ENCODE peak calls at places on chromosomes 4 and X, in seven cellular contexts. One of them, this sample, is unnamed. For H3K9me3, the result is how much of the 10 kb centered on the place peaks cover.

GRCh38 chrX:72127332-72127731 is 4.4 kb downstream of the RTL5 start:
- DNase-seq in HCT116: no peak
- DNase-seq in fibroblast of lung: no peak
- DNase-seq in H9: no peak
- DNase-seq in A549: no peak
- DNase-seq in HepG2: no peak
- DNase-seq in neuronal stem cell: no peak
- DNase-seq in this sample: no peak

GRCh38 chrX:99172958-99173357 is 1237.1 kb downstream of the PCDH19 start:
- DNase-seq in HCT116: no peak
- DNase-seq in fibroblast of lung: no peak
- DNase-seq in H9: peak
- DNase-seq in A549: no peak
- DNase-seq in HepG2: no peak
- DNase-seq in neuronal stem cell: no peak
- DNase-seq in this sample: peak

GRCh38 chrX:20515841-20516461 is 249.2 kb upstream of the RPS6KA3 start:
- DNase-seq in HCT116: peak
- DNase-seq in fibroblast of lung: peak
- DNase-seq in H9: no peak
- DNase-seq in A549: peak
- DNase-seq in HepG2: peak
- DNase-seq in neuronal stem cell: no peak
- DNase-seq in this sample: no peak

GRCh38 chr4:59553739-59554126 is 1646.4 kb upstream of the ADGRL3 start:
- DNase-seq in HCT116: no peak
- DNase-seq in fibroblast of lung: peak
- DNase-seq in H9: no peak
- DNase-seq in A549: peak
- DNase-seq in HepG2: no peak
- DNase-seq in neuronal stem cell: no peak
- DNase-seq in this sample: no peak

GRCh38 chr4:26208237-26208985 is 112.4 kb upstream of the RBPJ start:
- DNase-seq in HCT116: no peak
- DNase-seq in fibroblast of lung: no peak
- DNase-seq in H9: no peak
- DNase-seq in A549: no peak
- DNase-seq in HepG2: no peak
- DNase-seq in neuronal stem cell: no peak
- DNase-seq in this sample: no peak

GRCh38 chrX:103792916-103793540 is 16.4 kb downstream of the PLP1 start:
- DNase-seq in HCT116: no peak
- DNase-seq in fibroblast of lung: peak
- DNase-seq in H9: no peak
- DNase-seq in A549: no peak
- DNase-seq in HepG2: no peak
- DNase-seq in neuronal stem cell: no peak
- DNase-seq in this sample: no peak

GRCh38 chrX:134544614-134545255 is 84.8 kb downstream of the HPRT1 start:
- DNase-seq in HCT116: no peak
- DNase-seq in fibroblast of lung: no peak
- DNase-seq in H9: peak
- DNase-seq in A549: no peak
- DNase-seq in HepG2: no peak
- DNase-seq in neuronal stem cell: no peak
- DNase-seq in this sample: peak

GRCh38 chrX:38220024-38220935 is at the start of gene SRPX:
- DNase-seq in HCT116: peak
- DNase-seq in fibroblast of lung: peak
- DNase-seq in H9: peak
- DNase-seq in A549: peak
- DNase-seq in HepG2: no peak
- DNase-seq in neuronal stem cell: peak
- DNase-seq in this sample: peak

GRCh38 chr4:155593793-155594192 is 72.9 kb upstream of the GUCY1A1 start:
- DNase-seq in HCT116: no peak
- DNase-seq in fibroblast of lung: no peak
- DNase-seq in H9: no peak
- DNase-seq in A549: no peak
- DNase-seq in HepG2: no peak
- DNase-seq in neuronal stem cell: no peak
- DNase-seq in this sample: peak

GRCh38 chrX:79182616-79183015 is 38.1 kb downstream of the GPR174 start:
- DNase-seq in HCT116: no peak
- DNase-seq in fibroblast of lung: no peak
- DNase-seq in H9: no peak
- DNase-seq in A549: no peak
- DNase-seq in HepG2: no peak
- DNase-seq in neuronal stem cell: no peak
- DNase-seq in this sample: no peak

GRCh38 chrX:18577400-18577799 is 94.5 kb downstream of the RS1 start:
- DNase-seq in HCT116: no peak
- DNase-seq in fibroblast of lung: no peak
- DNase-seq in H9: no peak
- DNase-seq in A549: no peak
- DNase-seq in HepG2: no peak
- DNase-seq in neuronal stem cell: no peak
- DNase-seq in this sample: no peak

GRCh38 chr4:686371-687040 is 2.4 kb downstream of the SLC49A3 start:
- DNase-seq in HCT116: no peak
- DNase-seq in fibroblast of lung: no peak
- DNase-seq in H9: peak
- DNase-seq in A549: no peak
- DNase-seq in HepG2: no peak
- DNase-seq in neuronal stem cell: no peak
- DNase-seq in this sample: no peak

GRCh38 chr4:88722276-88722780 is 24.7 kb upstream of the NAP1L5 start:
- DNase-seq in HCT116: no peak
- DNase-seq in fibroblast of lung: no peak
- DNase-seq in H9: no peak
- DNase-seq in A549: no peak
- DNase-seq in HepG2: no peak
- DNase-seq in neuronal stem cell: no peak
- DNase-seq in this sample: no peak

GRCh38 chr4:5139141-5139540 is 87.9 kb downstream of the STK32B start:
- DNase-seq in HCT116: no peak
- DNase-seq in fibroblast of lung: no peak
- DNase-seq in H9: no peak
- DNase-seq in A549: no peak
- DNase-seq in HepG2: no peak
- DNase-seq in neuronal stem cell: no peak
- DNase-seq in this sample: no peak

GRCh38 chr4:8404791-8405515 is 35.6 kb downstream of the ACOX3 start:
- DNase-seq in HCT116: no peak
- DNase-seq in fibroblast of lung: no peak
- DNase-seq in H9: no peak
- DNase-seq in A549: no peak
- DNase-seq in HepG2: no peak
- DNase-seq in neuronal stem cell: no peak
- DNase-seq in this sample: no peak

GRCh38 chr4:154073107-154073817 is 284.4 kb upstream of the SFRP2 start:
- DNase-seq in HCT116: no peak
- DNase-seq in fibroblast of lung: peak
- DNase-seq in H9: no peak
- DNase-seq in A549: no peak
- DNase-seq in HepG2: no peak
- DNase-seq in neuronal stem cell: no peak
- DNase-seq in this sample: no peak

GRCh38 chr4:1359976-1360375 is 13.0 kb downstream of the UVSSA start:
- DNase-seq in HCT116: no peak
- DNase-seq in fibroblast of lung: no peak
- DNase-seq in H9: no peak
- DNase-seq in A549: no peak
- DNase-seq in HepG2: no peak
- DNase-seq in neuronal stem cell: no peak
- DNase-seq in this sample: no peak

GRCh38 chr4:14180983-14181601 is 553.6 kb upstream of the BOD1L1 start:
- DNase-seq in HCT116: no peak
- DNase-seq in fibroblast of lung: peak
- DNase-seq in H9: no peak
- DNase-seq in A549: peak
- DNase-seq in HepG2: no peak
- DNase-seq in neuronal stem cell: no peak
- DNase-seq in this sample: no peak

GRCh38 chrX:118497180-118497814 is 1.7 kb downstream of the DOCK11 start:
- DNase-seq in HCT116: no peak
- DNase-seq in fibroblast of lung: no peak
- DNase-seq in H9: no peak
- DNase-seq in A549: no peak
- DNase-seq in HepG2: peak
- DNase-seq in neuronal stem cell: no peak
- DNase-seq in this sample: no peak

GRCh38 chr4:25767877-25768475 is 94.8 kb downstream of the SEL1L3 start:
- DNase-seq in HCT116: peak
- DNase-seq in fibroblast of lung: peak
- DNase-seq in H9: peak
- DNase-seq in A549: peak
- DNase-seq in HepG2: peak
- DNase-seq in neuronal stem cell: peak
- DNase-seq in this sample: peak

GRCh38 chrX:129360175-129360574 is 163.1 kb downstream of the SMARCA1 start:
- DNase-seq in HCT116: peak
- DNase-seq in fibroblast of lung: peak
- DNase-seq in H9: peak
- DNase-seq in A549: peak
- DNase-seq in HepG2: peak
- DNase-seq in neuronal stem cell: peak
- DNase-seq in this sample: peak

GRCh38 chrX:16212436-16212835 is 45.2 kb downstream of the MAGEB17 start:
- DNase-seq in HCT116: peak
- DNase-seq in fibroblast of lung: no peak
- DNase-seq in H9: peak
- DNase-seq in A549: no peak
- DNase-seq in HepG2: peak
- DNase-seq in neuronal stem cell: no peak
- DNase-seq in this sample: peak

GRCh38 chr4:168183717-168184571 is 91.6 kb downstream of the ANXA10 start:
- DNase-seq in HCT116: peak
- DNase-seq in fibroblast of lung: peak
- DNase-seq in H9: no peak
- DNase-seq in A549: peak
- DNase-seq in HepG2: peak
- DNase-seq in neuronal stem cell: peak
- DNase-seq in this sample: peak

GRCh38 chr4:111923786-111924185 is 221.5 kb upstream of the FAM241A start:
- DNase-seq in HCT116: no peak
- DNase-seq in fibroblast of lung: peak
- DNase-seq in H9: no peak
- DNase-seq in A549: no peak
- DNase-seq in HepG2: no peak
- DNase-seq in neuronal stem cell: no peak
- DNase-seq in this sample: no peak

DNA sequence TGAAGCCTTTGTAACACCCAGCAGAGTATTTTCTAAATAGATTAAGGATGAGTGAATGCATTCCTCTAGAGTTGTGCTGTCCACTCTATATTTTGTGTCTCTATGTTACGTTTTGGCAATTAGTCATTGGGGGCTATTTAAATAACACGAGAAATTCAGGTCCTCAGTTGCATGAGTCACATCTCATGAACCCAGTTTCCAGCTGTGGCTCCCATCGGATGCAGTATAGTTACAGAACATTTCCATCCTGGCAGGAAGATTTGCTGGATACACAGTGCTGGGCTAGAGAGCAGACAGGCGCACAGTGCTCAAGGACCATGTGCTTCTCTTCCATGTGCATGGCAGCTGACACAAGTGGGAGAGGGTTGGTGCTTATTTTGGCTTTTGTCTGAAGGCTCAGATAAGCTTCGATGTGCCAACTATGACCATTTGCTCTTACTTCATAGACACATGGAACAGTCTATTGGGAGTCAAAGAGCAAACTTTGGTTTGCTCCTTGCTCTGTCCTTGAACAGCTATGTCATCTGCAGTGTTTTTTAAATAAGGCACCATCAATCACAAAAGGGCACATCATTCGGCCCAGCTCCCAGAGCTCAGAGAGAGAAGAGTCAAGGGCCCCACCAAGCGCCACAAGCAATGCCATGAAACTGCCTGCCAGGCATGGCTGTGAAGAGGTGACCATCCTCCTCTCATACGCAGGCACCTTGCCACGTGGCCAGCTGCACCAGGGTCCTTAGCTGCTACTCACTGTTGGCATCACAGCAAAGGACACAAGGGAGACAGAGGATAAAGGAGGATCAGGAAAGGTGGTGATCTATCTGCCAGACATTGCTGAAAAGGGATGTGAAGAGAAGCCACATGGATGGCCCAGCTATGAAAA is 8.1 kb upstream of the STS start:
- DNase-seq in HCT116: no peak
- DNase-seq in fibroblast of lung: peak
- DNase-seq in H9: no peak
- DNase-seq in A549: no peak
- DNase-seq in HepG2: no peak
- DNase-seq in neuronal stem cell: no peak
- DNase-seq in this sample: no peak
- H3K4me2 ChIP-seq in HCT116: no peak
- H3K4me2 ChIP-seq in fibroblast of lung: peak
- H3K4me2 ChIP-seq in H9: no peak
- H3K4me2 ChIP-seq in A549: no peak
- H3K4me2 ChIP-seq in HepG2: no peak
- H3K4me2 ChIP-seq in neuronal stem cell: no peak
- H3K4me2 ChIP-seq in this sample: no peak

GRCh38 chr4:74105656-74106275 is 6.8 kb upstream of the CXCL2 start:
- DNase-seq in HCT116: no peak
- DNase-seq in fibroblast of lung: no peak
- DNase-seq in H9: no peak
- DNase-seq in A549: no peak
- DNase-seq in HepG2: no peak
- DNase-seq in neuronal stem cell: no peak
- DNase-seq in this sample: no peak
- H3K27ac ChIP-seq in HCT116: no peak
- H3K27ac ChIP-seq in fibroblast of lung: no peak
- H3K27ac ChIP-seq in H9: no peak
- H3K27ac ChIP-seq in A549: peak
- H3K27ac ChIP-seq in HepG2: no peak
- H3K27ac ChIP-seq in neuronal stem cell: no peak
- H3K27ac ChIP-seq in this sample: no peak

DNA sequence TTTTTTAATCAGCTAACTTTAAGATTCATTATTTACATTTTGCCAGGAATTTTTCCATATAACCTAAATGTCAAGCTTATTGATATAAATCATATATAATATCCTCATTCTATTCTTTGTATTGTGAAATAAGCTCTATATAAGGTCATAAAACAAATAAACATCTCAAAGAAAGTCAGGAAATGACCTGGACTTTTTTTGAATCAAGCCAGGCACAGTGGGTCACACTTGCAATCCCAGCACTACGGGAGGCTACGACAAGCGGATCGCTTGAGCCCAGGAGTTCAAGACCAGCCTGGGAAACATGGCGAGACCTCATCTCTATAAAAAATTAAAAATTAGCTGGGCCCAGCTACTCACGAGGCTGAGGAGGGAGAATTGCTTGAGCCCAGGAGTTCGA is 88.9 kb downstream of the RBM47 start:
- DNase-seq in HCT116: no peak
- DNase-seq in fibroblast of lung: no peak
- DNase-seq in H9: no peak
- DNase-seq in A549: no peak
- DNase-seq in HepG2: no peak
- DNase-seq in neuronal stem cell: no peak
- DNase-seq in this sample: no peak
- H3K9me3 ChIP-seq in HCT116: under half
- H3K9me3 ChIP-seq in fibroblast of lung: under half
- H3K9me3 ChIP-seq in H9: under half
- H3K9me3 ChIP-seq in A549: under half
- H3K9me3 ChIP-seq in HepG2: under half
- H3K9me3 ChIP-seq in neuronal stem cell: under half
- H3K9me3 ChIP-seq in this sample: under half

GRCh38 chr4:182240161-182241130 is 2.8 kb upstream of the TENM3 start:
- DNase-seq in HCT116: no peak
- DNase-seq in fibroblast of lung: peak
- DNase-seq in H9: no peak
- DNase-seq in A549: peak
- DNase-seq in HepG2: peak
- DNase-seq in neuronal stem cell: no peak
- DNase-seq in this sample: peak
- H3K4me2 ChIP-seq in HCT116: peak
- H3K4me2 ChIP-seq in fibroblast of lung: no peak
- H3K4me2 ChIP-seq in H9: no peak
- H3K4me2 ChIP-seq in A549: peak
- H3K4me2 ChIP-seq in HepG2: no peak
- H3K4me2 ChIP-seq in neuronal stem cell: no peak
- H3K4me2 ChIP-seq in this sample: no peak

This sample was measured in neural progenitor cell.